ENCODE peak calls at places on chromosomes 12 and 14, in six cellular contexts. One of them, this sample, is unnamed.
A peak's percentile ranks its signal among the peaks of the same experiment; 100 is the strongest.

GRCh38 chr14:81436296-81437138 is 36.4 kb upstream of the STON2 start:
- DNase-seq in left ventricle myocardium inferior: peak; percentile 79
- DNase-seq in adrenal gland: peak; percentile 77
- DNase-seq in mucosa of descending colon: peak; percentile 88
- DNase-seq in upper lobe of right lung: peak; percentile 88
- DNase-seq in tibial artery: peak; percentile 73
- DNase-seq in this sample: peak; percentile 46

GRCh38 chr14:28677381-28677780 is 89.2 kb upstream of the FOXG1 start:
- DNase-seq in left ventricle myocardium inferior: no peak
- DNase-seq in adrenal gland: no peak
- DNase-seq in mucosa of descending colon: no peak
- DNase-seq in upper lobe of right lung: no peak
- DNase-seq in tibial artery: no peak
- DNase-seq in this sample: no peak

GRCh38 chr14:90900712-90901111 is 84.5 kb upstream of the TTC7B start:
- DNase-seq in left ventricle myocardium inferior: no peak
- DNase-seq in adrenal gland: no peak
- DNase-seq in mucosa of descending colon: no peak
- DNase-seq in upper lobe of right lung: no peak
- DNase-seq in tibial artery: no peak
- DNase-seq in this sample: no peak

GRCh38 chr12:111759991-111760390 is 6.7 kb upstream of the ALDH2 start:
- DNase-seq in left ventricle myocardium inferior: no peak
- DNase-seq in adrenal gland: no peak
- DNase-seq in mucosa of descending colon: no peak
- DNase-seq in upper lobe of right lung: no peak
- DNase-seq in tibial artery: no peak
- DNase-seq in this sample: no peak

GRCh38 chr14:79871164-79871563 is 340.1 kb downstream of the DIO2 start:
- DNase-seq in left ventricle myocardium inferior: no peak
- DNase-seq in adrenal gland: no peak
- DNase-seq in mucosa of descending colon: no peak
- DNase-seq in upper lobe of right lung: no peak
- DNase-seq in tibial artery: no peak
- DNase-seq in this sample: no peak

GRCh38 chr12:93762059-93762719 is 85.0 kb downstream of the CRADD start:
- DNase-seq in left ventricle myocardium inferior: no peak
- DNase-seq in adrenal gland: no peak
- DNase-seq in mucosa of descending colon: no peak
- DNase-seq in upper lobe of right lung: no peak
- DNase-seq in tibial artery: no peak
- DNase-seq in this sample: no peak

GRCh38 chr14:85317491-85318021 is 212.4 kb upstream of the FLRT2 start:
- DNase-seq in left ventricle myocardium inferior: no peak
- DNase-seq in adrenal gland: no peak
- DNase-seq in mucosa of descending colon: no peak
- DNase-seq in upper lobe of right lung: no peak
- DNase-seq in tibial artery: no peak
- DNase-seq in this sample: no peak

GRCh38 chr14:39038542-39038941 is 64.5 kb downstream of the SEC23A start:
- DNase-seq in left ventricle myocardium inferior: no peak
- DNase-seq in adrenal gland: no peak
- DNase-seq in mucosa of descending colon: no peak
- DNase-seq in upper lobe of right lung: no peak
- DNase-seq in tibial artery: no peak
- DNase-seq in this sample: no peak

GRCh38 chr12:23084236-23084995 is 459.4 kb downstream of the ETNK1 start:
- DNase-seq in left ventricle myocardium inferior: no peak
- DNase-seq in adrenal gland: no peak
- DNase-seq in mucosa of descending colon: no peak
- DNase-seq in upper lobe of right lung: no peak
- DNase-seq in tibial artery: no peak
- DNase-seq in this sample: no peak

GRCh38 chr14:87745507-87746118 is 247.4 kb downstream of the GALC start:
- DNase-seq in left ventricle myocardium inferior: no peak
- DNase-seq in adrenal gland: peak; percentile 29
- DNase-seq in mucosa of descending colon: no peak
- DNase-seq in upper lobe of right lung: no peak
- DNase-seq in tibial artery: no peak
- DNase-seq in this sample: no peak

GRCh38 chr14:35113308-35113950 is 8.4 kb downstream of the PPP2R3C start:
- DNase-seq in left ventricle myocardium inferior: no peak
- DNase-seq in adrenal gland: no peak
- DNase-seq in mucosa of descending colon: no peak
- DNase-seq in upper lobe of right lung: no peak
- DNase-seq in tibial artery: no peak
- DNase-seq in this sample: no peak

GRCh38 chr12:34292736-34293625 is 270.7 kb downstream of the ALG10 start:
- DNase-seq in left ventricle myocardium inferior: peak; percentile 5
- DNase-seq in adrenal gland: no peak
- DNase-seq in mucosa of descending colon: peak; percentile 10
- DNase-seq in upper lobe of right lung: peak; percentile 42
- DNase-seq in tibial artery: peak; percentile 6
- DNase-seq in this sample: peak; percentile 5

GRCh38 chr12:19967486-19967885 is 400.9 kb upstream of the PDE3A start:
- DNase-seq in left ventricle myocardium inferior: no peak
- DNase-seq in adrenal gland: no peak
- DNase-seq in mucosa of descending colon: no peak
- DNase-seq in upper lobe of right lung: no peak
- DNase-seq in tibial artery: no peak
- DNase-seq in this sample: no peak

GRCh38 chr14:74763803-74764531 is 851 bp downstream of the YLPM1 start:
- DNase-seq in left ventricle myocardium inferior: no peak
- DNase-seq in adrenal gland: peak; percentile 17
- DNase-seq in mucosa of descending colon: no peak
- DNase-seq in upper lobe of right lung: no peak
- DNase-seq in tibial artery: peak; percentile 23
- DNase-seq in this sample: no peak

GRCh38 chr12:117192057-117192456 is 1.8 kb upstream of the FBXO21 start:
- DNase-seq in left ventricle myocardium inferior: no peak
- DNase-seq in adrenal gland: no peak
- DNase-seq in mucosa of descending colon: no peak
- DNase-seq in upper lobe of right lung: no peak
- DNase-seq in tibial artery: no peak
- DNase-seq in this sample: no peak

GRCh38 chr14:103346286-103346685 is 12.2 kb downstream of the EIF5 start:
- DNase-seq in left ventricle myocardium inferior: no peak
- DNase-seq in adrenal gland: no peak
- DNase-seq in mucosa of descending colon: no peak
- DNase-seq in upper lobe of right lung: no peak
- DNase-seq in tibial artery: no peak
- DNase-seq in this sample: no peak

GRCh38 chr12:117680311-117680710 is 288.5 kb downstream of the KSR2 start:
- DNase-seq in left ventricle myocardium inferior: no peak
- DNase-seq in adrenal gland: no peak
- DNase-seq in mucosa of descending colon: no peak
- DNase-seq in upper lobe of right lung: no peak
- DNase-seq in tibial artery: no peak
- DNase-seq in this sample: no peak

GRCh38 chr12:18923721-18924120 is 185.8 kb downstream of the CAPZA3 start:
- DNase-seq in left ventricle myocardium inferior: no peak
- DNase-seq in adrenal gland: no peak
- DNase-seq in mucosa of descending colon: no peak
- DNase-seq in upper lobe of right lung: no peak
- DNase-seq in tibial artery: no peak
- DNase-seq in this sample: no peak

GRCh38 chr14:81102217-81102616 is 118.5 kb downstream of the GTF2A1 start:
- DNase-seq in left ventricle myocardium inferior: no peak
- DNase-seq in adrenal gland: no peak
- DNase-seq in mucosa of descending colon: no peak
- DNase-seq in upper lobe of right lung: no peak
- DNase-seq in tibial artery: no peak
- DNase-seq in this sample: no peak

GRCh38 chr12:120916561-120916960 is 12.4 kb upstream of the SPPL3 start:
- DNase-seq in left ventricle myocardium inferior: no peak
- DNase-seq in adrenal gland: no peak
- DNase-seq in mucosa of descending colon: no peak
- DNase-seq in upper lobe of right lung: no peak
- DNase-seq in tibial artery: no peak
- DNase-seq in this sample: no peak

GRCh38 chr12:126390969-126391566 is 1325.8 kb downstream of the AACS start:
- DNase-seq in left ventricle myocardium inferior: no peak
- DNase-seq in adrenal gland: no peak
- DNase-seq in mucosa of descending colon: no peak
- DNase-seq in upper lobe of right lung: no peak
- DNase-seq in tibial artery: no peak
- DNase-seq in this sample: no peak

GRCh38 chr14:52692248-52692962 is 3.0 kb downstream of the ERO1A start:
- DNase-seq in left ventricle myocardium inferior: no peak
- DNase-seq in adrenal gland: no peak
- DNase-seq in mucosa of descending colon: no peak
- DNase-seq in upper lobe of right lung: no peak
- DNase-seq in tibial artery: no peak
- DNase-seq in this sample: no peak

GRCh38 chr12:52805739-52806138 is 8.2 kb downstream of the KRT4 start:
- DNase-seq in left ventricle myocardium inferior: no peak
- DNase-seq in adrenal gland: no peak
- DNase-seq in mucosa of descending colon: no peak
- DNase-seq in upper lobe of right lung: no peak
- DNase-seq in tibial artery: no peak
- DNase-seq in this sample: no peak

GRCh38 chr12:836952-837351 is 84.6 kb downstream of the WNK1 start:
- DNase-seq in left ventricle myocardium inferior: no peak
- DNase-seq in adrenal gland: no peak
- DNase-seq in mucosa of descending colon: no peak
- DNase-seq in upper lobe of right lung: no peak
- DNase-seq in tibial artery: no peak
- DNase-seq in this sample: no peak

GRCh38 chr12:32846053-32846452 is 50.5 kb downstream of the PKP2 start:
- DNase-seq in left ventricle myocardium inferior: no peak
- DNase-seq in adrenal gland: no peak
- DNase-seq in mucosa of descending colon: no peak
- DNase-seq in upper lobe of right lung: no peak
- DNase-seq in tibial artery: no peak
- DNase-seq in this sample: no peak

GRCh38 chr12:41512531-41512930 is 324.4 kb downstream of the PDZRN4 start:
- DNase-seq in left ventricle myocardium inferior: peak; percentile 14
- DNase-seq in adrenal gland: peak; percentile 13
- DNase-seq in mucosa of descending colon: no peak
- DNase-seq in upper lobe of right lung: no peak
- DNase-seq in tibial artery: no peak
- DNase-seq in this sample: no peak

GRCh38 chr12:41514050-41514449 is 325.9 kb downstream of the PDZRN4 start:
- DNase-seq in left ventricle myocardium inferior: no peak
- DNase-seq in adrenal gland: no peak
- DNase-seq in mucosa of descending colon: no peak
- DNase-seq in upper lobe of right lung: no peak
- DNase-seq in tibial artery: no peak
- DNase-seq in this sample: no peak

GRCh38 chr12:41511247-41511646 is 323.1 kb downstream of the PDZRN4 start:
- DNase-seq in left ventricle myocardium inferior: no peak
- DNase-seq in adrenal gland: no peak
- DNase-seq in mucosa of descending colon: no peak
- DNase-seq in upper lobe of right lung: no peak
- DNase-seq in tibial artery: no peak
- DNase-seq in this sample: no peak

GRCh38 chr12:41515953-41516352 is 327.8 kb downstream of the PDZRN4 start:
- DNase-seq in left ventricle myocardium inferior: no peak
- DNase-seq in adrenal gland: no peak
- DNase-seq in mucosa of descending colon: no peak
- DNase-seq in upper lobe of right lung: no peak
- DNase-seq in tibial artery: no peak
- DNase-seq in this sample: no peak

GRCh38 chr12:41514907-41515306 is 326.8 kb downstream of the PDZRN4 start:
- DNase-seq in left ventricle myocardium inferior: no peak
- DNase-seq in adrenal gland: no peak
- DNase-seq in mucosa of descending colon: no peak
- DNase-seq in upper lobe of right lung: no peak
- DNase-seq in tibial artery: no peak
- DNase-seq in this sample: no peak
- TF ChIP-seq CTCF in left ventricle myocardium inferior: no peak
- TF ChIP-seq CTCF in adrenal gland: no peak
- TF ChIP-seq CTCF in mucosa of descending colon: no peak
- TF ChIP-seq CTCF in upper lobe of right lung: no peak
- TF ChIP-seq CTCF in tibial artery: no peak
- TF ChIP-seq CTCF in this sample: peak; percentile 7

GRCh38 chr14:70907996-70908917 is 998 bp downstream of the PCNX1 start:
- DNase-seq in left ventricle myocardium inferior: peak; percentile 58
- DNase-seq in adrenal gland: peak; percentile 84
- DNase-seq in mucosa of descending colon: peak; percentile 70
- DNase-seq in upper lobe of right lung: peak; percentile 82
- DNase-seq in tibial artery: peak; percentile 71
- DNase-seq in this sample: peak; percentile 62
- TF ChIP-seq CTCF in left ventricle myocardium inferior: no peak
- TF ChIP-seq CTCF in adrenal gland: no peak
- TF ChIP-seq CTCF in mucosa of descending colon: no peak
- TF ChIP-seq CTCF in upper lobe of right lung: no peak
- TF ChIP-seq CTCF in tibial artery: no peak
- TF ChIP-seq CTCF in this sample: no peak

GRCh38 chr14:71319646-71320045 is 412.4 kb downstream of the PCNX1 start:
- DNase-seq in left ventricle myocardium inferior: no peak
- DNase-seq in adrenal gland: peak; percentile 23
- DNase-seq in mucosa of descending colon: no peak
- DNase-seq in upper lobe of right lung: no peak
- DNase-seq in tibial artery: no peak
- DNase-seq in this sample: no peak
- TF ChIP-seq CTCF in left ventricle myocardium inferior: no peak
- TF ChIP-seq CTCF in adrenal gland: no peak
- TF ChIP-seq CTCF in mucosa of descending colon: no peak
- TF ChIP-seq CTCF in upper lobe of right lung: no peak
- TF ChIP-seq CTCF in tibial artery: no peak
- TF ChIP-seq CTCF in this sample: no peak

GRCh38 chr14:61403411-61403810 is 82.0 kb downstream of the PRKCH start:
- DNase-seq in left ventricle myocardium inferior: no peak
- DNase-seq in adrenal gland: no peak
- DNase-seq in mucosa of descending colon: no peak
- DNase-seq in upper lobe of right lung: no peak
- DNase-seq in tibial artery: no peak
- DNase-seq in this sample: no peak
- TF ChIP-seq CTCF in left ventricle myocardium inferior: no peak
- TF ChIP-seq CTCF in adrenal gland: no peak
- TF ChIP-seq CTCF in mucosa of descending colon: no peak
- TF ChIP-seq CTCF in upper lobe of right lung: no peak
- TF ChIP-seq CTCF in tibial artery: no peak
- TF ChIP-seq CTCF in this sample: no peak

This sample was measured in dorsolateral prefrontal cortex.